ENCODE peak calls at places on chromosomes 13 and 19, in seven cellular contexts. J, K, Y, H, O, C and S are unnamed samples.

GRCh38 chr19:3506384-3507340 is 551 bp downstream of the FZR1 start:
- DNase-seq in J (no peak), K (no peak), Y (no peak), H (no peak), O (no peak), C (peak), S (no peak)

GRCh38 chr19:54209748-54210494 is 9.3 kb downstream of the RPS9 start:
- DNase-seq in J (peak), K (peak), Y (no peak), H (no peak), O (peak), C (peak), S (no peak)

GRCh38 chr19:53182202-53182601 is 11.0 kb downstream of the ZNF665 start:
- DNase-seq in J (no peak), K (peak), Y (no peak), H (no peak), O (no peak), C (no peak), S (no peak)

GRCh38 chr19:49585023-49585422 is 3.9 kb downstream of the PRRG2 start:
- DNase-seq in J (peak), K (no peak), Y (no peak), H (peak), O (no peak), C (no peak), S (peak)

GRCh38 chr19:21065336-21065735 is 16.7 kb upstream of the ZNF714 start:
- DNase-seq in J (no peak), K (no peak), Y (no peak), H (no peak), O (no peak), C (no peak), S (no peak)

GRCh38 chr13:40271931-40272775 is 394.3 kb downstream of the FOXO1 start:
- DNase-seq in J (peak), K (peak), Y (no peak), H (no peak), O (no peak), C (peak), S (no peak)

GRCh38 chr13:112248406-112248760 is 127.8 kb upstream of the SPACA7 start:
- DNase-seq in J (no peak), K (no peak), Y (no peak), H (peak), O (no peak), C (no peak), S (no peak)

GRCh38 chr19:54320271-54320670 is 7.3 kb upstream of the LILRA5 start:
- DNase-seq in J (no peak), K (no peak), Y (no peak), H (no peak), O (no peak), C (no peak), S (no peak)

GRCh38 chr13:112699318-112699918 is 9.6 kb downstream of the ATP11A start:
- DNase-seq in J (no peak), K (no peak), Y (no peak), H (no peak), O (no peak), C (no peak), S (peak)

GRCh38 chr13:98279473-98280175 is 102.6 kb upstream of the RNF113B start:
- DNase-seq in J (no peak), K (no peak), Y (no peak), H (no peak), O (no peak), C (no peak), S (peak)

GRCh38 chr19:10137751-10138682 is 18.3 kb upstream of the EIF3G start:
- DNase-seq in J (no peak), K (no peak), Y (no peak), H (no peak), O (no peak), C (no peak), S (no peak)

GRCh38 chr19:33273881-33274662 is 28.3 kb downstream of the CEBPA start:
- DNase-seq in J (no peak), K (peak), Y (no peak), H (no peak), O (no peak), C (peak), S (no peak)

GRCh38 chr19:56596676-56597075 is 1.6 kb downstream of the ZNF71 start:
- DNase-seq in J (no peak), K (no peak), Y (no peak), H (no peak), O (no peak), C (no peak), S (no peak)

GRCh38 chr19:56594446-56594782 is 688 bp upstream of the ZNF71 start:
- DNase-seq in J (no peak), K (no peak), Y (no peak), H (no peak), O (no peak), C (no peak), S (no peak)

GRCh38 chr19:56594783-56595547 is at the start of gene ZNF71:
- DNase-seq in J (peak), K (peak), Y (peak), H (peak), O (peak), C (peak), S (peak)

GRCh38 chr19:56597696-56598095 is 2.6 kb downstream of the ZNF71 start:
- DNase-seq in J (no peak), K (peak), Y (no peak), H (no peak), O (no peak), C (no peak), S (no peak)

GRCh38 chr19:56595548-56595899 is 422 bp downstream of the ZNF71 start:
- DNase-seq in J (no peak), K (peak), Y (no peak), H (no peak), O (no peak), C (peak), S (no peak)
- H4K8ac ChIP-seq in J (no peak), K (peak), Y (peak), H (peak), O (peak), C (peak), S (no peak)

DNA sequence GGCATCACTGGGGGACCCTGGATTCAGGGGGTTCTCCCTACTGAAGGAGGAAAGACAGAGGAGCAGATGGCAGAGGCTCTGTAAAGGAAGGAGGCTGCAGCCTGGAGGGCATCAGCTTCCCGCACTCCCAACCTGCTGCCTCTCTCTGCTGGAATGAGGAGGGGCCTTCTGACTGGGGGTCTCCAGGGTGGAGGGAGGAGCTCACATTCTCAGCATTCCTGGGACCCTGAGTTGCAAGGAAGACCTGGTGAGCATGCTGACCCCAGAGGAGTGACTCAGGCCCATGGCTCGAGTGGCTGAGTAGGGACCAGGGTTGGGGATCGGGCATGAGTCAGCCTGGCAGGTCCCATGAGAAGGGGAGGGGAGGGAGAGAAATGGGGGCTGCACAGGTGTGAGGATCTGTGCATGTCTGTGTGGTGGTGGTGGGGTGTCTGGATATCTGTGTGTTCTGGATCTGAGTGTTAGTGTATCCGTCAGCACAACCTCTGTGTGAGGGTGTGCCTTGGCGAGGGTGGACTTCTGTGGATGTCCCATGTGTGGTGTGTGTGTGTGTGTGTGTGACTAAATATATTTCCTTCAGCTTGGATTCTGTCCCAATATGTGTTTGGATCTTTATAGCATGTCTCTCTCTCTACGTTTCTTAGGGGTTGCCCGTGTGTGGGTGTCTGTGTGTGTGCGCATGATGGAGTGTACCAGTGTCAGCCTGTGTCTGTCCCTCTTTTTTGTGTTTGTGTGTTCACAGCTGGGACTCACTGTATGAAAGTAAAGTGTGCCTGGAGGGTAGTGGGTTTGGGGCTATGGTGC is 4.6 kb downstream of the AXL start:
- DNase-seq in J (peak), K (peak), Y (peak), H (peak), O (no peak), C (peak), S (peak)
- H3K9ac ChIP-seq in J (peak), K (peak), Y (no peak), H (peak), O (no peak), C (peak), S (no peak)

DNA sequence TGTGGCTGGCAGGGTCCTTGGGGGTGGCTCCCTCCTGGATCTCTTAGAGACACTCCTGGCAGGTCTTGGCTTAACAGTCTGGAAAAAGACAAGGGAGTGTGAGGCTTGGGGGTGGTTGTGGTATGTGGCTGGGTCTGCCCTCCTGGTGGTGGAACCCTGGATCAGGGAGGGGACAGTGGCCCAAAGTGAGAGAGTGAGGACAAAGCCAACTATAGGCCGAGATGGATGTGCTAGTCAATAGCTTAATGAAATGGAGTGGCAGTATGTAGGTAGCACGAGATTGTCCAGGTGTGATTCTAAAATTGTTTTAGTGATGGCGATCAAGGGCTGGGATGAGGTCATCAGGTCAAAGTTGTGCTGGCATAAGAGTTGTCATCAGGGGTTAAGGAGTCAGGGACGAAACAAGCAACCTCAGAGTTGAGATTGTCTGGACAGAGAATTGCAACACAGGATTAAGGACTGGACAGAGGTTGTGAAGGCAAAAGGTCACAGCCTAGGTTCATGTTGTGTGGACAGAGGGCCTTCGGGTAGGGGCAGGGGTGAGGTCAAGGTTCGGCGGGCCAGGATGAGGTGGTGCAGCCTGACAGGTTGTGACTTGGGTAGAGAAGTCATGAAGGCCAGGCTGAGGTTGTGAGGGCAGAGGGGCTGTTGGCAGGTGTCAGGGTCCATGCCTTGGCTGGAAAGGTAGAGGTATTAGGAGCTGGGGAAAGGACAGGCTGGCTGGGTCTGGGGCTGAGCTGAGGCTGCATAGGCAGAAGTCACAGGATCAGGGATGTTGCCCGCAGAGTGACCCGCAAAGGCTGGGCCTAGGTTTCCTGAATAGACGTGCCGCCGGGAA is 4.5 kb upstream of the RASAL3 start:
- DNase-seq in J (no peak), K (no peak), Y (no peak), H (no peak), O (no peak), C (no peak), S (no peak)
- H4K8ac ChIP-seq in J (no peak), K (no peak), Y (no peak), H (peak), O (no peak), C (no peak), S (no peak)

GRCh38 chr19:6273701-6274601 is 5.8 kb downstream of the MLLT1 start:
- DNase-seq in J (no peak), K (peak), Y (no peak), H (no peak), O (no peak), C (peak), S (no peak)
- H3K9ac ChIP-seq in J (no peak), K (peak), Y (peak), H (no peak), O (no peak), C (peak), S (no peak)

GRCh38 chr13:83298636-83299035 is 583.6 kb downstream of the SLITRK1 start:
- DNase-seq in J (no peak), K (no peak), Y (no peak), H (no peak), O (no peak), C (no peak), S (no peak)

GRCh38 chr13:83297591-83298305 is 584.5 kb downstream of the SLITRK1 start:
- DNase-seq in J (no peak), K (no peak), Y (no peak), H (no peak), O (no peak), C (no peak), S (no peak)

GRCh38 chr13:83295684-83296083 is 586.6 kb downstream of the SLITRK1 start:
- DNase-seq in J (no peak), K (peak), Y (no peak), H (no peak), O (no peak), C (no peak), S (no peak)
- H4K8ac ChIP-seq in J (no peak), K (no peak), Y (no peak), H (no peak), O (no peak), C (no peak), S (no peak)

GRCh38 chr19:34495416-34495815 is 13.9 kb downstream of the WTIP start:
- DNase-seq in J (no peak), K (no peak), Y (no peak), H (no peak), O (no peak), C (no peak), S (no peak)

GRCh38 chr19:34500656-34501120 is 19.1 kb downstream of the WTIP start:
- DNase-seq in J (no peak), K (no peak), Y (no peak), H (no peak), O (no peak), C (no peak), S (no peak)

GRCh38 chr19:34499155-34499834 is 17.7 kb downstream of the WTIP start:
- DNase-seq in J (no peak), K (no peak), Y (no peak), H (no peak), O (no peak), C (no peak), S (no peak)

GRCh38 chr19:34494601-34495000 is 13.0 kb downstream of the WTIP start:
- DNase-seq in J (no peak), K (no peak), Y (no peak), H (no peak), O (no peak), C (no peak), S (no peak)

DNA sequence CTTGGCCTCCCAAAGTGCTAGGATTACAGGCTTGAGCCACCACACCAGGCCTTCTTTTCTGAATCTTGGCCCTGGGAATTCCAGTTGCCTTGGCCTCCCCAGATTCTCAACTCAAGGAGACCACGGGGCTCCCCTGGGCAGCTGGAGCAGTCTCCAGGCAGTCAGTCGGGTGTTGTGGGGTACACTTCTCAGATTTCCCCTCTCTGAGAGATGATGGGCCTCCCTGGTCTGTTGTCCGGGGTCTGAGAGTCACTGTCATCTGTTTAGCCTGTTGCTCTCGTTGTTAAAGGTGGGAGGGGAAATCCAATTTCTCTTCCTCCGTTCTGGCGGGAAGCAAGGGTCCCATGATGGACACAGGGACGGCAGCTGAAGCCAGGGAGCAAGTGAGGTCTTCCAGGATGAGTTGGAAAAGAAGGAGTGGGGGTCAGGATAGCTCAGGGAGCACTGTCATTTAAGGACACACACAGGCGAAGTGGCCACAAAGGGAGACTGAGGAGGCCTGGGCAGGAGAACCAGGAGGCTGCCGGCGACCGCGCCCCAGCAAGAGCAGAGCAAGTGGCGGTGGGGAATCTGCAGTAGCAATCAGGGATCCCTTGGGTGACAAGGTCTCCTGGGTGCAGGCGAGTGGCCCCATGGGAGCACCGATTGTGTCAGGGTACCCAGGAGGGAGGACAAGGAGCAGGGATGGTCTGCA is 15.7 kb downstream of the WTIP start:
- DNase-seq in J (no peak), K (no peak), Y (no peak), H (no peak), O (no peak), C (no peak), S (no peak)
- H3K9ac ChIP-seq in J (no peak), K (no peak), Y (no peak), H (no peak), O (no peak), C (no peak), S (no peak)

DNA sequence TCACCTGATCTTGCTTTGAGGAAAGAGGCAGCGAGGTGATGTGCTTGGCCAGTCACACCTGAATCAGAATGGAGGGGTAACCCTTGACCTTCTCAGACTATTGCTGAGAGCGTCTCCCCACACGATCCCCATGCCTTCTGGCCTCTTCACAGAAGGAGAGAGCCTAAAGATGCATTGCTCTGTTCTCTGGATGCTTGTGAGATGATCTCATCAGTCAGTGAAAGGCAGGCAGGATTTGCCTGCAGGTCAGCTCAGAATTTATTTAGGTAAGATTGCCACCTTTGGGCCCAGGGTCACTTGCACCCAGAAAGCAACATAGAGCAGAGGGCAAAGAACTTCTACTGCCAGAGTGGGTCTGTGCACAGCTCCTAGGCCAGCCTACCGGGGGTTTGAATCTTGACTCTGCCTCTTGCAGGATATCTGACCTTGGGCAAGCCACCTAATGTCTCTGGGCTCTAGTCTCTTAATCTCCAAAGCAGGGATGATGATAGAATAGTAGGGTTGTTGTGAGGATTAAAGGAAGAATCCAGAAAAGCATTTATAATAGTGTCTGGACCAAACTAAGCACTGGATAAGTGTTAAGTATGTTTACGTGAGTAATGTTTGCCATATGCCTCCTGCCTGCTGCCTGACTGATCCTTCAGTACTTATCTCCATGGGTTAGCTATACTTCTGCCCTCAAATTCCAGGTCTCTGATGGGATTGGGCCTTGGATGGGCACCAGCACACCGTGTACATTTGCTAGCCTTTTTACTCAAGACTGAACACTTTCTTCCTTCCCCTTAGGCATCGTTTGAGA is 8.5 kb upstream of the FLT1 start:
- DNase-seq in J (peak), K (peak), Y (no peak), H (no peak), O (no peak), C (peak), S (no peak)
- H4K8ac ChIP-seq in J (no peak), K (no peak), Y (no peak), H (no peak), O (no peak), C (no peak), S (no peak)

DNA sequence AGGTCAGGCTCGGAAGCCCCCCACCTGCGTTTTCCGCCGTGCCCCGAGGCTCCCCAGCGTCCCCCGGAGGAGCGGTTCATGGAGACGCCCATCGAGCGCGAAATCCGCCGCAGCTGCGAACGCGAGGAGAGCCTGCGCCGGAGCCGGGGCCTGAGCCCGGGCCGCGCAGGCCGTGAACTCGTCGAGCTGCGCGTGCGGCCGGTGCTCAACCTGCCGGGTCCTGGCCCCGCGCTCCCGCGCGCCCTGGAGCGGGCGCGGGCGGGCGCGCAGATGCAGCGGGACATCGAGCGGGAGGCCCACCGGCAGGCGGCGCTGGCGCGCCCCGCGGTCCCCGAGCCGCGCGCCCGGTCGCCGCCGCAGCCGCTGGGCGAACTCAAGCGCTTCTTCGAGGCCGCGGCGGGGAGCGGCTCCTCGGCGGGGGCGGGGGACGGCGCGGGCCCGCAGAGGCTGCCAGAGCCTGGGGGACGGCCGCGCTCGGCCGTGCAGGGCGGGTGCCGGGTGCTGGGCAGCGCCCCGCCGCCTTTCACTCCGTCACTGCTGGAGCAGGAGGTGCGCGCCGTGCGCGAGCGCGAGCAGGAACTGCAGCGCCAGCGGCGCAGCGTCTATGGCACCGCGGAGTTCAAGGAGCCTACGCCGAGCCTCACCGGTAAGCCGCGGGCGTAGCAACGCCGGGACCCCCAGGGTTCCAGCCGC is 792 bp downstream of the MISP3 start:
- DNase-seq in J (peak), K (peak), Y (peak), H (peak), O (peak), C (peak), S (peak)
- H3K9ac ChIP-seq in J (peak), K (peak), Y (peak), H (no peak), O (no peak), C (peak), S (no peak)